ENCODE peak calls at places on chromosome 5, in four cellular contexts. L, A, T and S are unnamed samples.

GRCh38 chr5:58491216-58491892 is at the start of gene GAPT:
- DNase-seq in A (no peak), L (no peak), T (no peak), S (no peak)

GRCh38 chr5:100731768-100732167 is 171.3 kb downstream of the ST8SIA4 start:
- DNase-seq in L (no peak), A (no peak), T (no peak), S (peak; percentile 17)

GRCh38 chr5:121199238-121199999 is 652.3 kb upstream of the FTMT start:
- DNase-seq in L (no peak), T (no peak), A (peak; percentile 33), S (no peak)

GRCh38 chr5:2740849-2741555 is 10.5 kb downstream of the IRX2 start:
- DNase-seq in L (no peak), A (no peak), T (no peak), S (no peak)

GRCh38 chr5:27818888-27819287 is 780.5 kb upstream of the CDH9 start:
- DNase-seq in L (no peak), A (no peak), T (no peak), S (no peak)

GRCh38 chr5:137847699-137848098 is 20.0 kb upstream of the MYOT start:
- DNase-seq in T (no peak), A (no peak), L (no peak), S (peak; percentile 3)

GRCh38 chr5:34914671-34915138 is 599 bp downstream of the RAD1 start:
- DNase-seq in T (no peak), A (peak; percentile 8), L (peak; percentile 21), S (no peak)

GRCh38 chr5:152185547-152186234 is 219.4 kb downstream of the NMUR2 start:
- DNase-seq in T (no peak), A (no peak), L (no peak), S (no peak)

GRCh38 chr5:73764586-73764985 is 138.6 kb downstream of the ARHGEF28 start:
- DNase-seq in A (peak; percentile 35), L (no peak), T (no peak), S (no peak)

GRCh38 chr5:1732955-1733354 is 66.7 kb downstream of the MRPL36 start:
- DNase-seq in T (no peak), L (no peak), A (no peak), S (no peak)

GRCh38 chr5:56128166-56128565 is 105.0 kb downstream of the ANKRD55 start:
- DNase-seq in T (no peak), L (peak; percentile 45), A (no peak), S (no peak)